ENCODE peak calls at places on chromosomes 6 and 20, in nine cellular contexts. One of them, this sample, is unnamed.

GRCh38 chr20:4585104-4585753 is 136.5 kb upstream of the PRND start:
- DNase-seq in lower lobe of right lung: no peak
- DNase-seq in GM20000: no peak
- DNase-seq in progenitor cell of endocrine pancreas: no peak
- DNase-seq in bronchial epithelial cell: peak; percentile 87
- DNase-seq in IMR-90: peak; percentile 40
- DNase-seq in endothelial cell: no peak
- DNase-seq in omental fat pad: no peak
- DNase-seq in MM.1S: no peak
- DNase-seq in this sample: no peak

GRCh38 chr6:160853946-160854345 is 137.6 kb upstream of the MAP3K4 start:
- DNase-seq in bronchial epithelial cell: no peak
- DNase-seq in lower lobe of right lung: no peak
- DNase-seq in IMR-90: no peak
- DNase-seq in GM20000: no peak
- DNase-seq in omental fat pad: no peak
- DNase-seq in progenitor cell of endocrine pancreas: no peak
- DNase-seq in endothelial cell: no peak
- DNase-seq in MM.1S: no peak
- DNase-seq in this sample: no peak

GRCh38 chr20:41213150-41213820 is 75.9 kb downstream of the PLCG1 start:
- DNase-seq in IMR-90: peak; percentile 48
- DNase-seq in GM20000: no peak
- DNase-seq in lower lobe of right lung: no peak
- DNase-seq in omental fat pad: no peak
- DNase-seq in endothelial cell: no peak
- DNase-seq in progenitor cell of endocrine pancreas: no peak
- DNase-seq in MM.1S: peak; percentile 62
- DNase-seq in bronchial epithelial cell: peak; percentile 41
- DNase-seq in this sample: no peak

GRCh38 chr20:2914160-2914559 is 40.9 kb downstream of the PTPRA start:
- DNase-seq in bronchial epithelial cell: peak; percentile 29
- DNase-seq in GM20000: peak; percentile 14
- DNase-seq in omental fat pad: no peak
- DNase-seq in MM.1S: no peak
- DNase-seq in lower lobe of right lung: no peak
- DNase-seq in endothelial cell: no peak
- DNase-seq in IMR-90: no peak
- DNase-seq in progenitor cell of endocrine pancreas: no peak
- DNase-seq in this sample: no peak

GRCh38 chr6:170032197-170032596 is 258.7 kb downstream of the DLL1 start:
- DNase-seq in omental fat pad: no peak
- DNase-seq in lower lobe of right lung: peak; percentile 32
- DNase-seq in progenitor cell of endocrine pancreas: no peak
- DNase-seq in MM.1S: no peak
- DNase-seq in bronchial epithelial cell: no peak
- DNase-seq in GM20000: no peak
- DNase-seq in endothelial cell: no peak
- DNase-seq in IMR-90: no peak
- DNase-seq in this sample: peak; percentile 56

GRCh38 chr6:35046098-35046497 is 95.0 kb downstream of the TCP11 start:
- DNase-seq in GM20000: no peak
- DNase-seq in MM.1S: no peak
- DNase-seq in omental fat pad: no peak
- DNase-seq in progenitor cell of endocrine pancreas: no peak
- DNase-seq in lower lobe of right lung: no peak
- DNase-seq in IMR-90: no peak
- DNase-seq in bronchial epithelial cell: peak; percentile 10
- DNase-seq in endothelial cell: no peak
- DNase-seq in this sample: no peak

GRCh38 chr6:41040101-41040910 is 1.3 kb upstream of the UNC5CL start:
- DNase-seq in MM.1S: no peak
- DNase-seq in IMR-90: no peak
- DNase-seq in omental fat pad: no peak
- DNase-seq in progenitor cell of endocrine pancreas: no peak
- DNase-seq in GM20000: no peak
- DNase-seq in lower lobe of right lung: no peak
- DNase-seq in bronchial epithelial cell: peak; percentile 84
- DNase-seq in endothelial cell: no peak
- DNase-seq in this sample: no peak

GRCh38 chr6:11890849-11891248 is 112.2 kb upstream of the ADTRP start:
- DNase-seq in endothelial cell: no peak
- DNase-seq in MM.1S: no peak
- DNase-seq in lower lobe of right lung: no peak
- DNase-seq in progenitor cell of endocrine pancreas: no peak
- DNase-seq in IMR-90: peak; percentile 58
- DNase-seq in GM20000: no peak
- DNase-seq in omental fat pad: no peak
- DNase-seq in bronchial epithelial cell: no peak
- DNase-seq in this sample: no peak

GRCh38 chr6:24330137-24330732 is 27.6 kb downstream of the DCDC2 start:
- DNase-seq in omental fat pad: no peak
- DNase-seq in MM.1S: no peak
- DNase-seq in endothelial cell: no peak
- DNase-seq in lower lobe of right lung: no peak
- DNase-seq in bronchial epithelial cell: peak; percentile 32
- DNase-seq in GM20000: no peak
- DNase-seq in IMR-90: no peak
- DNase-seq in progenitor cell of endocrine pancreas: no peak
- DNase-seq in this sample: no peak

GRCh38 chr6:104623052-104623690 is 236.5 kb downstream of the HACE1 start:
- DNase-seq in progenitor cell of endocrine pancreas: no peak
- DNase-seq in bronchial epithelial cell: peak; percentile 65
- DNase-seq in endothelial cell: peak; percentile 40
- DNase-seq in GM20000: no peak
- DNase-seq in IMR-90: no peak
- DNase-seq in lower lobe of right lung: no peak
- DNase-seq in MM.1S: no peak
- DNase-seq in omental fat pad: no peak
- DNase-seq in this sample: no peak
- TF ChIP-seq CTCF in progenitor cell of endocrine pancreas: no peak
- TF ChIP-seq CTCF in bronchial epithelial cell: peak; percentile 17
- TF ChIP-seq CTCF in endothelial cell: no peak
- TF ChIP-seq CTCF in GM20000: no peak
- TF ChIP-seq CTCF in IMR-90: no peak
- TF ChIP-seq CTCF in lower lobe of right lung: peak; percentile 14
- TF ChIP-seq CTCF in MM.1S: no peak
- TF ChIP-seq CTCF in omental fat pad: no peak
- TF ChIP-seq CTCF in this sample: peak; percentile 22

DNA sequence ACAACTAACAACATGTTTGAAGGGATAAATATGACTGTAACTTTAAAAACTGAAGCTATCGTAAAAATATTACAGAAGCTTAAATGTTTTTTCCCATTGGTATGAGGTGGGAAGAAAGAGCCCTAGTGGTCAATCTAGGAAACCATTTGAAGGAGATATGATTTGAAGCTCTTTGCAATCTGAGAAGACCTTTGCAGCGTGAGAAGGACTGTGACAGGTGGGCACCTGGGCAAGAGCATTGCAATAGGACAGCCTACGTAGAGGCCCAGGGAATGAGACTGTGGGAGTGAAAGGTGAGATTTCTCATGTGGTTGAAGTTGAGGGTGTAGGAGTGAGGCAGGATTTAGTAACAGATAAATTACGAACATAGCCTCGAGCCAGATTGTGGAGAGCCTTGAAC is 108.0 kb upstream of the PDE7B start:
- DNase-seq in lower lobe of right lung: no peak
- DNase-seq in IMR-90: no peak
- DNase-seq in GM20000: no peak
- DNase-seq in endothelial cell: no peak
- DNase-seq in MM.1S: no peak
- DNase-seq in bronchial epithelial cell: no peak
- DNase-seq in progenitor cell of endocrine pancreas: no peak
- DNase-seq in omental fat pad: no peak
- DNase-seq in this sample: no peak
- TF ChIP-seq CTCF in lower lobe of right lung: no peak
- TF ChIP-seq CTCF in IMR-90: no peak
- TF ChIP-seq CTCF in GM20000: no peak
- TF ChIP-seq CTCF in endothelial cell: peak; percentile 33
- TF ChIP-seq CTCF in MM.1S: no peak
- TF ChIP-seq CTCF in bronchial epithelial cell: no peak
- TF ChIP-seq CTCF in progenitor cell of endocrine pancreas: peak; percentile 20
- TF ChIP-seq CTCF in omental fat pad: no peak
- TF ChIP-seq CTCF in this sample: no peak

GRCh38 chr6:29619578-29619977 is 13.4 kb downstream of the GABBR1 start:
- DNase-seq in lower lobe of right lung: no peak
- DNase-seq in GM20000: no peak
- DNase-seq in MM.1S: no peak
- DNase-seq in progenitor cell of endocrine pancreas: no peak
- DNase-seq in endothelial cell: no peak
- DNase-seq in omental fat pad: no peak
- DNase-seq in IMR-90: no peak
- DNase-seq in bronchial epithelial cell: no peak
- DNase-seq in this sample: no peak

GRCh38 chr6:29620629-29621028 is 12.4 kb downstream of the GABBR1 start:
- DNase-seq in bronchial epithelial cell: no peak
- DNase-seq in progenitor cell of endocrine pancreas: no peak
- DNase-seq in MM.1S: no peak
- DNase-seq in omental fat pad: no peak
- DNase-seq in IMR-90: no peak
- DNase-seq in lower lobe of right lung: no peak
- DNase-seq in endothelial cell: no peak
- DNase-seq in GM20000: no peak
- DNase-seq in this sample: no peak

DNA sequence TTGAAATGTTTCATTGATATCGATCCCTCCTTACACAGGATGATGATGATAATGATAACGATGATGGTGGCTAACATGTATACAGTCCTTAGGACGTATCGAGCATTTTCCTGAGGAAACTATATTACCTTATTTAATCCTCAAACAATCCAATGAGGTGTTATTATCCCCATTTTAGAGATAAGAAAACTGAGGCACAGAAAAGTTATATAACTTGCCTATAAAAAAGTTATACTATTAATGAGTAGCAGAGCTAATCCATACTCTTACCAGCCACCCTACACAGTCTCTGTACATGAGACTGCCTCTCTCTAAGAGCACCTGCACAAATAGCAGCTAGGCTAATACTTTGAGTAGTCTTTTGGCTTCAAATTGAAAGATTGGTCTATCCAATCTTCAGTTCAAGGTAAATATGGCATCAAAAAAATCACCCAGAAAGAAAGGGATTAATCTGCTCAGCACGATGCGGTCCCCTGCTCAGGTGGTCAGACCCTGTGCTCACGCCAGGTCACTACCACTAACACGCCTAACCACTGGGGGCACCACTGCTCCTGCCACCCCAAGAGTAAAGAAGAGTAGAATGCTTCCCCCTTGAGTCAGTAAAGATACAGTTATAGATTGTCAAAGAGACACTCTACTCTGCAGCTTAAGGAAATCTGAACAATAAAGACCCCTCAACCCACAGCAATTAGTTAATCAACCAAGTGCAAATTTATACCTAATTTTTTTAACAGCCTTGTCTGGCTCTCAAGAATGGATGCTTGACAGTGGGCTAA is 15.0 kb downstream of the GABBR1 start:
- DNase-seq in IMR-90: no peak
- DNase-seq in lower lobe of right lung: no peak
- DNase-seq in MM.1S: no peak
- DNase-seq in progenitor cell of endocrine pancreas: no peak
- DNase-seq in endothelial cell: peak; percentile 23
- DNase-seq in bronchial epithelial cell: no peak
- DNase-seq in omental fat pad: no peak
- DNase-seq in GM20000: no peak
- DNase-seq in this sample: no peak
- TF ChIP-seq CTCF in IMR-90: no peak
- TF ChIP-seq CTCF in lower lobe of right lung: no peak
- TF ChIP-seq CTCF in MM.1S: peak; percentile 33
- TF ChIP-seq CTCF in progenitor cell of endocrine pancreas: peak; percentile 35
- TF ChIP-seq CTCF in endothelial cell: peak; percentile 39
- TF ChIP-seq CTCF in bronchial epithelial cell: peak; percentile 13
- TF ChIP-seq CTCF in omental fat pad: no peak
- TF ChIP-seq CTCF in GM20000: peak; percentile 14
- TF ChIP-seq CTCF in this sample: peak; percentile 31

GRCh38 chr6:349491-349921 is 42.0 kb upstream of the IRF4 start:
- DNase-seq in progenitor cell of endocrine pancreas: no peak
- DNase-seq in IMR-90: no peak
- DNase-seq in MM.1S: no peak
- DNase-seq in omental fat pad: no peak
- DNase-seq in bronchial epithelial cell: no peak
- DNase-seq in GM20000: no peak
- DNase-seq in lower lobe of right lung: peak; percentile 43
- DNase-seq in endothelial cell: no peak
- DNase-seq in this sample: peak; percentile 94

GRCh38 chr6:351867-352289 is 39.7 kb upstream of the IRF4 start:
- DNase-seq in bronchial epithelial cell: no peak
- DNase-seq in endothelial cell: no peak
- DNase-seq in IMR-90: no peak
- DNase-seq in omental fat pad: no peak
- DNase-seq in progenitor cell of endocrine pancreas: no peak
- DNase-seq in lower lobe of right lung: peak; percentile 44
- DNase-seq in GM20000: no peak
- DNase-seq in MM.1S: no peak
- DNase-seq in this sample: peak; percentile 94

GRCh38 chr6:352474-352873 is 39.1 kb upstream of the IRF4 start:
- DNase-seq in omental fat pad: no peak
- DNase-seq in bronchial epithelial cell: no peak
- DNase-seq in MM.1S: no peak
- DNase-seq in IMR-90: no peak
- DNase-seq in GM20000: no peak
- DNase-seq in lower lobe of right lung: peak; percentile 53
- DNase-seq in progenitor cell of endocrine pancreas: no peak
- DNase-seq in endothelial cell: no peak
- DNase-seq in this sample: peak; percentile 93

GRCh38 chr6:350371-350770 is 41.2 kb upstream of the IRF4 start:
- DNase-seq in IMR-90: no peak
- DNase-seq in lower lobe of right lung: no peak
- DNase-seq in bronchial epithelial cell: no peak
- DNase-seq in omental fat pad: no peak
- DNase-seq in MM.1S: no peak
- DNase-seq in progenitor cell of endocrine pancreas: no peak
- DNase-seq in GM20000: no peak
- DNase-seq in endothelial cell: no peak
- DNase-seq in this sample: no peak

DNA sequence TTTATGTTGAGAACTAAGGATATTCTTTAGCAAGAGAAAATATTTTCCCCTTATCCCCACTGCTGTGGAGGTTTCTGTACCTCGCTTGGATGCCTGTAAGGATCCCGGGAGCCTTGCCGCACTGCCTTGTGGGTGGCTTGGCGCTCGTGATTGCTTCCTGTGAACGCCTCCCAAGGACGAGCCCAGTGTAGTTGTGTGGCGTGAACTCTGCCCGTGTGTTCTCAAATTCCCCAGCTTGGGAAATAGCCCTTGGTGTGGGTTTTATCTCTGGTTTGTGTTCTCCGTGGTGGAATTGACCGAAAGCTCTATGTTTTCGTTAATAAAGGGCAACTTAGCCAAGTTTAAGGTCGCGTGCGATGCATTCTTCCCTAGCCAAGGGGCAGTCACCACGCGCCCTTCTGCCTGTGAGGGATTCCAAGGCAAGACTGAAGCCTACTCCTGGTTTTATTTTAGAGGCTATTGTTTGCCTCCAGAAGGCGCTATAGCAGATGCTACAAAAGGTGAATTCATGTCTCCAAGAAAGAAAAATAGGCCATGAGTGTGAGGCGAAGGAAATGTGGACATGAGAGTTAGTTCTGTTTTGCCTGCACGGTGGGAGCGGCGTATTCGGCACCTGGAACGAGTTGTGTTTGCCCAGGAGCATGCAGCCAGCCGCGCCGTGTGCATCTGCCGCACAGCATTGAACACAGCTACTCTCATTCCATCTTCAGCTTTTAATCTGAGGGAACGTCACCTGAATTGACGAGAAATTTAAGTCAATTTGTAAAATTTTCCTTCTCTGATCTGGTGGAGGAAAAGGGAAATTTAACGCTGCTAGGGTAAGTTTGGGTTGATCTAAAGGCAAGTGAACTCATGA is 40.3 kb upstream of the IRF4 start:
- DNase-seq in bronchial epithelial cell: no peak
- DNase-seq in omental fat pad: no peak
- DNase-seq in IMR-90: no peak
- DNase-seq in endothelial cell: no peak
- DNase-seq in GM20000: no peak
- DNase-seq in MM.1S: no peak
- DNase-seq in progenitor cell of endocrine pancreas: no peak
- DNase-seq in lower lobe of right lung: peak; percentile 47
- DNase-seq in this sample: no peak
- TF ChIP-seq CTCF in bronchial epithelial cell: no peak
- TF ChIP-seq CTCF in omental fat pad: no peak
- TF ChIP-seq CTCF in IMR-90: no peak
- TF ChIP-seq CTCF in endothelial cell: no peak
- TF ChIP-seq CTCF in GM20000: no peak
- TF ChIP-seq CTCF in MM.1S: no peak
- TF ChIP-seq CTCF in progenitor cell of endocrine pancreas: no peak
- TF ChIP-seq CTCF in lower lobe of right lung: no peak
- TF ChIP-seq CTCF in this sample: no peak